ENCODE peak calls at places on chromosomes 6 and 20, in ten cellular contexts. One of them, this sample, is unnamed.

GRCh38 chr6:165245716-165246115 is 63.7 kb downstream of the C6orf118 start:
- DNase-seq in heart right ventricle: no peak
- DNase-seq in gastrocnemius medialis: no peak
- DNase-seq in lower lobe of right lung: no peak
- DNase-seq in cardiac muscle cell: no peak
- DNase-seq in lung: no peak
- DNase-seq in IMR-90: no peak
- DNase-seq in H9: no peak
- DNase-seq in neural progenitor cell: no peak
- DNase-seq in hepatocyte: no peak
- DNase-seq in this sample: no peak

GRCh38 chr6:23874985-23875384 is 251.0 kb upstream of the NRSN1 start:
- DNase-seq in heart right ventricle: no peak
- DNase-seq in gastrocnemius medialis: no peak
- DNase-seq in lower lobe of right lung: no peak
- DNase-seq in cardiac muscle cell: no peak
- DNase-seq in lung: no peak
- DNase-seq in IMR-90: no peak
- DNase-seq in H9: no peak
- DNase-seq in neural progenitor cell: peak; percentile 9
- DNase-seq in hepatocyte: no peak
- DNase-seq in this sample: no peak

GRCh38 chr6:64411226-64411625 is 775.6 kb downstream of the PHF3 start:
- DNase-seq in heart right ventricle: no peak
- DNase-seq in gastrocnemius medialis: no peak
- DNase-seq in lower lobe of right lung: no peak
- DNase-seq in cardiac muscle cell: no peak
- DNase-seq in lung: no peak
- DNase-seq in IMR-90: no peak
- DNase-seq in H9: no peak
- DNase-seq in neural progenitor cell: no peak
- DNase-seq in hepatocyte: no peak
- DNase-seq in this sample: no peak

GRCh38 chr6:20870493-20870892 is 336.2 kb downstream of the CDKAL1 start:
- DNase-seq in heart right ventricle: no peak
- DNase-seq in gastrocnemius medialis: no peak
- DNase-seq in lower lobe of right lung: no peak
- DNase-seq in cardiac muscle cell: no peak
- DNase-seq in lung: no peak
- DNase-seq in IMR-90: no peak
- DNase-seq in H9: no peak
- DNase-seq in neural progenitor cell: no peak
- DNase-seq in hepatocyte: no peak
- DNase-seq in this sample: no peak

GRCh38 chr6:89599727-89600126 is 38.8 kb downstream of the LYRM2 start:
- DNase-seq in heart right ventricle: no peak
- DNase-seq in gastrocnemius medialis: no peak
- DNase-seq in lower lobe of right lung: no peak
- DNase-seq in cardiac muscle cell: peak; percentile 45
- DNase-seq in lung: no peak
- DNase-seq in IMR-90: no peak
- DNase-seq in H9: no peak
- DNase-seq in neural progenitor cell: no peak
- DNase-seq in hepatocyte: no peak
- DNase-seq in this sample: no peak

GRCh38 chr6:13338038-13338437 is 9.7 kb upstream of the TBC1D7 start:
- DNase-seq in heart right ventricle: no peak
- DNase-seq in gastrocnemius medialis: no peak
- DNase-seq in lower lobe of right lung: peak; percentile 61
- DNase-seq in cardiac muscle cell: no peak
- DNase-seq in lung: no peak
- DNase-seq in IMR-90: no peak
- DNase-seq in H9: no peak
- DNase-seq in neural progenitor cell: no peak
- DNase-seq in hepatocyte: no peak
- DNase-seq in this sample: no peak

GRCh38 chr6:101582786-101583185 is 189.3 kb downstream of the GRIK2 start:
- DNase-seq in heart right ventricle: no peak
- DNase-seq in gastrocnemius medialis: no peak
- DNase-seq in lower lobe of right lung: no peak
- DNase-seq in cardiac muscle cell: no peak
- DNase-seq in lung: no peak
- DNase-seq in IMR-90: no peak
- DNase-seq in H9: no peak
- DNase-seq in neural progenitor cell: no peak
- DNase-seq in hepatocyte: no peak
- DNase-seq in this sample: no peak

GRCh38 chr6:30169658-30170614 is 6.6 kb downstream of the TRIM15 start:
- DNase-seq in heart right ventricle: no peak
- DNase-seq in gastrocnemius medialis: no peak
- DNase-seq in lower lobe of right lung: no peak
- DNase-seq in cardiac muscle cell: peak; percentile 44
- DNase-seq in lung: no peak
- DNase-seq in IMR-90: peak; percentile 49
- DNase-seq in H9: no peak
- DNase-seq in neural progenitor cell: peak; percentile 57
- DNase-seq in hepatocyte: peak; percentile 63
- DNase-seq in this sample: no peak

GRCh38 chr20:36830791-36831691 is 44.9 kb upstream of the TLDC2 start:
- DNase-seq in heart right ventricle: peak; percentile 80
- DNase-seq in gastrocnemius medialis: no peak
- DNase-seq in lower lobe of right lung: peak; percentile 55
- DNase-seq in cardiac muscle cell: peak; percentile 43
- DNase-seq in lung: peak; percentile 61
- DNase-seq in IMR-90: peak; percentile 23
- DNase-seq in H9: no peak
- DNase-seq in neural progenitor cell: no peak
- DNase-seq in hepatocyte: no peak
- DNase-seq in this sample: no peak

GRCh38 chr20:12455152-12455551 is 537.5 kb downstream of the BTBD3 start:
- DNase-seq in heart right ventricle: no peak
- DNase-seq in gastrocnemius medialis: no peak
- DNase-seq in lower lobe of right lung: no peak
- DNase-seq in cardiac muscle cell: no peak
- DNase-seq in lung: no peak
- DNase-seq in IMR-90: no peak
- DNase-seq in H9: no peak
- DNase-seq in neural progenitor cell: no peak
- DNase-seq in hepatocyte: peak; percentile 14
- DNase-seq in this sample: no peak

GRCh38 chr20:2851086-2851485 is 10.5 kb downstream of the VPS16 start:
- DNase-seq in heart right ventricle: no peak
- DNase-seq in gastrocnemius medialis: no peak
- DNase-seq in lower lobe of right lung: no peak
- DNase-seq in cardiac muscle cell: no peak
- DNase-seq in lung: no peak
- DNase-seq in IMR-90: no peak
- DNase-seq in H9: no peak
- DNase-seq in neural progenitor cell: no peak
- DNase-seq in hepatocyte: no peak
- DNase-seq in this sample: no peak

GRCh38 chr6:56914791-56915658 is 39.9 kb upstream of the BEND6 start:
- DNase-seq in heart right ventricle: peak; percentile 33
- DNase-seq in gastrocnemius medialis: peak; percentile 13
- DNase-seq in lower lobe of right lung: no peak
- DNase-seq in cardiac muscle cell: no peak
- DNase-seq in lung: no peak
- DNase-seq in IMR-90: no peak
- DNase-seq in H9: no peak
- DNase-seq in neural progenitor cell: no peak
- DNase-seq in hepatocyte: no peak
- DNase-seq in this sample: no peak

GRCh38 chr6:152309648-152310047 is 327.5 kb downstream of the SYNE1 start:
- DNase-seq in heart right ventricle: no peak
- DNase-seq in gastrocnemius medialis: no peak
- DNase-seq in lower lobe of right lung: no peak
- DNase-seq in cardiac muscle cell: no peak
- DNase-seq in lung: no peak
- DNase-seq in IMR-90: no peak
- DNase-seq in H9: peak; percentile 34
- DNase-seq in neural progenitor cell: no peak
- DNase-seq in hepatocyte: no peak
- DNase-seq in this sample: peak; percentile 74

GRCh38 chr20:13041574-13042457 is 33.0 kb downstream of the SPTLC3 start:
- DNase-seq in heart right ventricle: no peak
- DNase-seq in gastrocnemius medialis: no peak
- DNase-seq in lower lobe of right lung: no peak
- DNase-seq in cardiac muscle cell: no peak
- DNase-seq in lung: no peak
- DNase-seq in IMR-90: peak; percentile 35
- DNase-seq in H9: no peak
- DNase-seq in neural progenitor cell: no peak
- DNase-seq in hepatocyte: no peak
- DNase-seq in this sample: no peak

GRCh38 chr6:138028893-138029292 is 78.3 kb downstream of the PERP start:
- DNase-seq in heart right ventricle: no peak
- DNase-seq in gastrocnemius medialis: no peak
- DNase-seq in lower lobe of right lung: no peak
- DNase-seq in cardiac muscle cell: no peak
- DNase-seq in lung: no peak
- DNase-seq in IMR-90: no peak
- DNase-seq in H9: no peak
- DNase-seq in neural progenitor cell: no peak
- DNase-seq in hepatocyte: no peak
- DNase-seq in this sample: no peak

GRCh38 chr6:26307830-26308229 is 57.2 kb upstream of the BTN3A2 start:
- DNase-seq in heart right ventricle: no peak
- DNase-seq in gastrocnemius medialis: no peak
- DNase-seq in lower lobe of right lung: no peak
- DNase-seq in cardiac muscle cell: no peak
- DNase-seq in lung: no peak
- DNase-seq in IMR-90: no peak
- DNase-seq in H9: no peak
- DNase-seq in neural progenitor cell: no peak
- DNase-seq in hepatocyte: no peak
- DNase-seq in this sample: no peak
- H3K27ac ChIP-seq in heart right ventricle: no peak overlapping the region
- H3K27ac ChIP-seq in gastrocnemius medialis: no peak overlapping the region
- H3K27ac ChIP-seq in lower lobe of right lung: no peak overlapping the region
- H3K27ac ChIP-seq in cardiac muscle cell: no peak overlapping the region
- H3K27ac ChIP-seq in lung: no peak overlapping the region
- H3K27ac ChIP-seq in IMR-90: no peak overlapping the region
- H3K27ac ChIP-seq in H9: no peak overlapping the region
- H3K27ac ChIP-seq in neural progenitor cell: no peak overlapping the region
- H3K27ac ChIP-seq in hepatocyte: no peak overlapping the region
- H3K27ac ChIP-seq in this sample: no peak overlapping the region

GRCh38 chr6:169805242-169805838 is 53.9 kb downstream of the ERMARD start:
- DNase-seq in heart right ventricle: no peak
- DNase-seq in gastrocnemius medialis: no peak
- DNase-seq in lower lobe of right lung: no peak
- DNase-seq in cardiac muscle cell: no peak
- DNase-seq in lung: peak; percentile 11
- DNase-seq in IMR-90: no peak
- DNase-seq in H9: no peak
- DNase-seq in neural progenitor cell: no peak
- DNase-seq in hepatocyte: no peak
- DNase-seq in this sample: no peak
- H3K9me3 ChIP-seq in heart right ventricle: no peaks in the 10 kb centered on the region
- H3K9me3 ChIP-seq in gastrocnemius medialis: no peaks in the 10 kb centered on the region
- H3K9me3 ChIP-seq in lower lobe of right lung: no peaks in the 10 kb centered on the region
- H3K9me3 ChIP-seq in cardiac muscle cell: no peaks in the 10 kb centered on the region
- H3K9me3 ChIP-seq in lung: no peaks in the 10 kb centered on the region
- H3K9me3 ChIP-seq in IMR-90: no peaks in the 10 kb centered on the region
- H3K9me3 ChIP-seq in H9: no peaks in the 10 kb centered on the region
- H3K9me3 ChIP-seq in neural progenitor cell: no peaks in the 10 kb centered on the region
- H3K9me3 ChIP-seq in hepatocyte: no peaks in the 10 kb centered on the region
- H3K9me3 ChIP-seq in this sample: no peaks in the 10 kb centered on the region

GRCh38 chr20:23668477-23668951 is 20.3 kb downstream of the CST4 start:
- DNase-seq in heart right ventricle: peak; percentile 54
- DNase-seq in gastrocnemius medialis: no peak
- DNase-seq in lower lobe of right lung: no peak
- DNase-seq in cardiac muscle cell: peak; percentile 72
- DNase-seq in lung: peak; percentile 66
- DNase-seq in IMR-90: peak; percentile 50
- DNase-seq in H9: peak; percentile 76
- DNase-seq in neural progenitor cell: peak; percentile 72
- DNase-seq in hepatocyte: peak; percentile 82
- DNase-seq in this sample: no peak

GRCh38 chr20:23666698-23667097 is 22.1 kb downstream of the CST4 start:
- DNase-seq in heart right ventricle: peak; percentile 38
- DNase-seq in gastrocnemius medialis: no peak
- DNase-seq in lower lobe of right lung: no peak
- DNase-seq in cardiac muscle cell: no peak
- DNase-seq in lung: no peak
- DNase-seq in IMR-90: no peak
- DNase-seq in H9: no peak
- DNase-seq in neural progenitor cell: no peak
- DNase-seq in hepatocyte: no peak
- DNase-seq in this sample: no peak

GRCh38 chr20:23664954-23665353 is 23.9 kb downstream of the CST4 start:
- DNase-seq in heart right ventricle: no peak
- DNase-seq in gastrocnemius medialis: no peak
- DNase-seq in lower lobe of right lung: no peak
- DNase-seq in cardiac muscle cell: no peak
- DNase-seq in lung: no peak
- DNase-seq in IMR-90: no peak
- DNase-seq in H9: no peak
- DNase-seq in neural progenitor cell: no peak
- DNase-seq in hepatocyte: no peak
- DNase-seq in this sample: no peak

GRCh38 chr20:23667666-23668065 is 21.2 kb downstream of the CST4 start:
- DNase-seq in heart right ventricle: no peak
- DNase-seq in gastrocnemius medialis: no peak
- DNase-seq in lower lobe of right lung: no peak
- DNase-seq in cardiac muscle cell: no peak
- DNase-seq in lung: no peak
- DNase-seq in IMR-90: no peak
- DNase-seq in H9: no peak
- DNase-seq in neural progenitor cell: no peak
- DNase-seq in hepatocyte: no peak
- DNase-seq in this sample: no peak

GRCh38 chr20:23666189-23666588 is 22.6 kb downstream of the CST4 start:
- DNase-seq in heart right ventricle: no peak
- DNase-seq in gastrocnemius medialis: no peak
- DNase-seq in lower lobe of right lung: no peak
- DNase-seq in cardiac muscle cell: no peak
- DNase-seq in lung: no peak
- DNase-seq in IMR-90: no peak
- DNase-seq in H9: no peak
- DNase-seq in neural progenitor cell: no peak
- DNase-seq in hepatocyte: no peak
- DNase-seq in this sample: no peak
- TF ChIP-seq CTCF in heart right ventricle: no peak
- TF ChIP-seq CTCF in gastrocnemius medialis: no peak
- TF ChIP-seq CTCF in lower lobe of right lung: no peak
- TF ChIP-seq CTCF in cardiac muscle cell: peak; percentile 31
- TF ChIP-seq CTCF in lung: no peak
- TF ChIP-seq CTCF in IMR-90: peak; percentile 15
- TF ChIP-seq CTCF in H9: peak; percentile 43
- TF ChIP-seq CTCF in neural progenitor cell: peak; percentile 16
- TF ChIP-seq CTCF in hepatocyte: peak; percentile 14
- TF ChIP-seq CTCF in this sample: no peak

DNA sequence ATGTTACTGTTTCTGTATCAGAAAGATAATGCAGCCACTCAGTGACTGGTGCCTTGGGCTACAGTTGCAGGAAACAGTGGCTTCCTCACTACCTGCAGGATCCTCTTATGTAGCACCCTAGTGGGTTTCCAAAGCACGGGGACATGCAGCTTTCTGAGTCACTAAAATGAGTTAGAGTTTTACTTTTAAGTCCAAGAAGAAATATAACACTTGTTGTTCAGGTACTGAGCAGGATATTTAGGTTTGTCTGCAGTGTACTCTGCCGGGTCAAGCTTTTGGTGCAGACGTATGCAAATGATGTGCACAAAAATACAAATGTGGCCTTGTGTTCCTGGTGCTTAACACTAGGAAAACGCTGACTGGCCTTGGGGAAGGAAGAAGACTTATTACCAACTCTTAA is 22.0 kb downstream of the ACSS1 start:
- DNase-seq in heart right ventricle: no peak
- DNase-seq in gastrocnemius medialis: no peak
- DNase-seq in lower lobe of right lung: no peak
- DNase-seq in cardiac muscle cell: no peak
- DNase-seq in lung: no peak
- DNase-seq in IMR-90: no peak
- DNase-seq in H9: no peak
- DNase-seq in neural progenitor cell: no peak
- DNase-seq in hepatocyte: no peak
- DNase-seq in this sample: no peak
- H3K27ac ChIP-seq in heart right ventricle: peak overlapping the region; percentile 91
- H3K27ac ChIP-seq in gastrocnemius medialis: peak overlapping the region; percentile 95
- H3K27ac ChIP-seq in lower lobe of right lung: peak overlapping the region; percentile 13
- H3K27ac ChIP-seq in cardiac muscle cell: no peak overlapping the region
- H3K27ac ChIP-seq in lung: peak overlapping the region; percentile 26
- H3K27ac ChIP-seq in IMR-90: no peak overlapping the region
- H3K27ac ChIP-seq in H9: no peak overlapping the region
- H3K27ac ChIP-seq in neural progenitor cell: no peak overlapping the region
- H3K27ac ChIP-seq in hepatocyte: no peak overlapping the region
- H3K27ac ChIP-seq in this sample: no peak overlapping the region